ENCODE peak calls at places on chromosomes 5 and 9, in six cellular contexts. K, B, R, C, N and W are unnamed samples.

GRCh38 chr9:133360400-133361393 is 4.3 kb downstream of the SURF2 start:
- DNase-seq in K (no peak), B (no peak), C (no peak), N (no peak), R (no peak), W (no peak)

GRCh38 chr5:136133416-136134383 is 1.1 kb downstream of the SMAD5 start:
- DNase-seq in C (peak), B (peak), N (no peak), K (peak), R (no peak), W (peak)

GRCh38 chr5:149757956-149758355 is 27.8 kb downstream of the PPARGC1B start:
- DNase-seq in C (no peak), K (no peak), B (no peak), R (no peak), N (no peak), W (no peak)

GRCh38 chr5:125085797-125086505 is 339.5 kb upstream of the ZNF608 start:
- DNase-seq in N (no peak), K (peak), R (no peak), C (peak), B (no peak), W (no peak)

GRCh38 chr5:157548513-157549282 is 26.9 kb downstream of the ADAM19 start:
- DNase-seq in B (no peak), N (no peak), C (peak), K (peak), R (no peak), W (no peak)

GRCh38 chr5:16674750-16675149 is 58.0 kb upstream of the RETREG1 start:
- DNase-seq in K (peak), R (no peak), N (no peak), B (no peak), C (no peak), W (no peak)

GRCh38 chr5:30113542-30113941 is 1079.9 kb upstream of the CDH6 start:
- DNase-seq in B (no peak), N (no peak), K (no peak), R (no peak), C (peak), W (no peak)

GRCh38 chr9:101275671-101276250 is 109.0 kb downstream of the BAAT start:
- DNase-seq in K (no peak), N (no peak), C (no peak), B (no peak), R (no peak), W (no peak)

GRCh38 chr5:153974131-153974812 is 64.4 kb downstream of the FAM114A2 start:
- DNase-seq in K (peak), N (no peak), R (no peak), C (peak), B (peak), W (peak)

GRCh38 chr5:26805076-26805475 is 233.3 kb downstream of the CDH9 start:
- DNase-seq in C (no peak), N (no peak), K (peak), R (no peak), B (no peak), W (no peak)

GRCh38 chr5:141691867-141692532 is 10.0 kb upstream of the ARAP3 start:
- DNase-seq in R (peak), K (peak), C (peak), N (peak), B (peak), W (peak)

GRCh38 chr5:53031695-53032096 is 42.5 kb downstream of the ITGA2 start:
- DNase-seq in N (no peak), B (peak), R (peak), K (peak), C (peak), W (peak)

GRCh38 chr5:172444110-172444510 is 10.2 kb downstream of the SH3PXD2B start:
- DNase-seq in N (no peak), K (no peak), C (peak), R (no peak), B (no peak), W (no peak)

GRCh38 chr9:114465906-114466900 is 39.1 kb downstream of the WHRN start:
- DNase-seq in R (no peak), N (no peak), K (no peak), C (no peak), B (no peak), W (no peak)

GRCh38 chr5:54637654-54638053 is 120.1 kb downstream of the SNX18 start:
- DNase-seq in K (no peak), R (no peak), N (no peak), C (no peak), B (no peak), W (no peak)

GRCh38 chr5:68406344-68406743 is 190.8 kb downstream of the PIK3R1 start:
- DNase-seq in B (no peak), K (no peak), C (no peak), R (no peak), N (no peak), W (no peak)

GRCh38 chr9:36450110-36450732 is 50.2 kb upstream of the RNF38 start:
- DNase-seq in N (no peak), B (peak), K (peak), C (peak), R (no peak), W (peak)

GRCh38 chr9:89548210-89548609 is 50.3 kb upstream of the SEMA4D start:
- DNase-seq in C (no peak), N (no peak), B (no peak), K (peak), R (no peak), W (no peak)

GRCh38 chr9:16753256-16753655 is 117.2 kb downstream of the BNC2 start:
- DNase-seq in C (no peak), R (no peak), K (no peak), B (no peak), N (no peak), W (no peak)

GRCh38 chr5:59241119-59241518 is 652.4 kb downstream of the PDE4D start:
- DNase-seq in B (no peak), N (no peak), R (no peak), K (no peak), C (no peak), W (no peak)

GRCh38 chr9:125750656-125751035 is 3.5 kb downstream of the PBX3 start:
- DNase-seq in K (peak), B (peak), N (no peak), C (no peak), R (no peak), W (no peak)

GRCh38 chr5:135997936-135998335 is 30.9 kb upstream of the TGFBI start:
- DNase-seq in N (no peak), R (no peak), K (no peak), C (no peak), B (no peak), W (no peak)

GRCh38 chr5:141877478-141878185 is 578 bp downstream of the PCDH1 start:
- DNase-seq in N (no peak), B (peak), R (no peak), K (peak), C (peak), W (no peak)

GRCh38 chr5:150126199-150126920 is 29.3 kb downstream of the PDGFRB start:
- DNase-seq in R (no peak), B (no peak), N (no peak), K (no peak), C (no peak), W (no peak)

GRCh38 chr9:93167185-93167584 is 16.8 kb upstream of the WNK2 start:
- DNase-seq in R (no peak), B (no peak), N (no peak), C (no peak), K (no peak), W (no peak)

GRCh38 chr5:123157797-123158528 is 68.9 kb downstream of the PRDM6 start:
- DNase-seq in K (peak), B (no peak), C (peak), R (no peak), N (no peak), W (peak)

GRCh38 chr9:114375386-114375785 is 12.4 kb downstream of the AKNA start:
- DNase-seq in R (no peak), C (no peak), B (no peak), N (no peak), K (no peak), W (no peak)

GRCh38 chr9:700365-701282 is 140.9 kb upstream of the DMRT1 start:
- DNase-seq in K (no peak), R (no peak), N (no peak), B (no peak), C (no peak), W (no peak)

GRCh38 chr5:141825836-141826560 is 52.2 kb downstream of the PCDH1 start:
- DNase-seq in B (peak), K (no peak), N (no peak), R (no peak), C (peak), W (peak)

GRCh38 chr5:171308453-171309275 is at the start of gene TLX3:
- DNase-seq in B (peak), K (peak), C (peak), N (no peak), R (no peak), W (peak)

GRCh38 chr9:97830884-97831829 is 21.9 kb upstream of the FOXE1 start:
- DNase-seq in R (no peak), B (no peak), N (no peak), K (no peak), C (no peak), W (no peak)

GRCh38 chr5:158922816-158923215 is 176.9 kb downstream of the EBF1 start:
- DNase-seq in R (no peak), K (no peak), B (no peak), C (no peak), N (no peak), W (no peak)

GRCh38 chr9:129176786-129177442 is 1.1 kb downstream of the IER5L start:
- DNase-seq in B (peak), C (peak), R (peak), N (no peak), K (peak), W (no peak)

GRCh38 chr9:137971477-137972138 is 94.0 kb downstream of the CACNA1B start:
- DNase-seq in R (no peak), C (no peak), N (no peak), B (peak), K (no peak), W (no peak)

GRCh38 chr9:132447346-132447745 is 37.3 kb downstream of the CFAP77 start:
- DNase-seq in B (peak), K (peak), C (no peak), N (no peak), R (no peak), W (no peak)

GRCh38 chr9:76687861-76688374 is 76.3 kb upstream of the PCA3 start:
- DNase-seq in B (no peak), R (no peak), K (peak), C (peak), N (no peak), W (peak)